ENCODE peak calls at places on chromosomes 5 and 9, in eight cellular contexts. One of them, this sample, is unnamed.

GRCh38 chr9:133889498-133890301 is 102.4 kb downstream of the VAV2 start:
- DNase-seq in ovary: no peak
- DNase-seq in OCI-LY7: no peak
- DNase-seq in CD4-positive, alpha-beta T cell: no peak
- DNase-seq in mucosa of descending colon: no peak
- DNase-seq in CD8-positive, alpha-beta T cell: no peak
- DNase-seq in tibial artery: no peak
- DNase-seq in heart left ventricle: no peak
- DNase-seq in this sample: no peak

GRCh38 chr5:68460147-68460760 is 244.7 kb downstream of the PIK3R1 start:
- DNase-seq in heart left ventricle: no peak
- DNase-seq in OCI-LY7: peak
- DNase-seq in tibial artery: no peak
- DNase-seq in ovary: no peak
- DNase-seq in CD8-positive, alpha-beta T cell: peak
- DNase-seq in CD4-positive, alpha-beta T cell: no peak
- DNase-seq in mucosa of descending colon: peak
- DNase-seq in this sample: peak

GRCh38 chr5:105230516-105230915 is 1667.9 kb upstream of the NUDT12 start:
- DNase-seq in heart left ventricle: no peak
- DNase-seq in mucosa of descending colon: no peak
- DNase-seq in CD8-positive, alpha-beta T cell: no peak
- DNase-seq in CD4-positive, alpha-beta T cell: no peak
- DNase-seq in OCI-LY7: no peak
- DNase-seq in ovary: no peak
- DNase-seq in tibial artery: no peak
- DNase-seq in this sample: no peak

GRCh38 chr9:114281421-114282103 is 41.3 kb upstream of the ORM1 start:
- DNase-seq in OCI-LY7: no peak
- DNase-seq in CD4-positive, alpha-beta T cell: no peak
- DNase-seq in ovary: peak
- DNase-seq in tibial artery: peak
- DNase-seq in heart left ventricle: peak
- DNase-seq in CD8-positive, alpha-beta T cell: no peak
- DNase-seq in mucosa of descending colon: no peak
- DNase-seq in this sample: peak

GRCh38 chr9:123338710-123339665 is 17.0 kb upstream of the CRB2 start:
- DNase-seq in CD4-positive, alpha-beta T cell: peak
- DNase-seq in heart left ventricle: no peak
- DNase-seq in ovary: no peak
- DNase-seq in mucosa of descending colon: peak
- DNase-seq in OCI-LY7: peak
- DNase-seq in tibial artery: no peak
- DNase-seq in CD8-positive, alpha-beta T cell: peak
- DNase-seq in this sample: no peak

GRCh38 chr9:99336005-99336404 is 113.9 kb downstream of the SEC61B start:
- DNase-seq in tibial artery: no peak
- DNase-seq in ovary: no peak
- DNase-seq in CD4-positive, alpha-beta T cell: no peak
- DNase-seq in mucosa of descending colon: no peak
- DNase-seq in heart left ventricle: no peak
- DNase-seq in OCI-LY7: no peak
- DNase-seq in CD8-positive, alpha-beta T cell: no peak
- DNase-seq in this sample: no peak

GRCh38 chr5:9927521-9927997 is 297.4 kb upstream of the TAS2R1 start:
- DNase-seq in tibial artery: no peak
- DNase-seq in heart left ventricle: no peak
- DNase-seq in CD4-positive, alpha-beta T cell: no peak
- DNase-seq in CD8-positive, alpha-beta T cell: no peak
- DNase-seq in ovary: no peak
- DNase-seq in OCI-LY7: no peak
- DNase-seq in mucosa of descending colon: no peak
- DNase-seq in this sample: no peak

GRCh38 chr9:77977210-77977611 is 54.4 kb downstream of the GNAQ start:
- DNase-seq in tibial artery: peak
- DNase-seq in heart left ventricle: peak
- DNase-seq in CD4-positive, alpha-beta T cell: peak
- DNase-seq in OCI-LY7: peak
- DNase-seq in ovary: peak
- DNase-seq in mucosa of descending colon: peak
- DNase-seq in CD8-positive, alpha-beta T cell: peak
- DNase-seq in this sample: peak

GRCh38 chr5:132224721-132225120 is 2.9 kb downstream of the P4HA2 start:
- DNase-seq in ovary: no peak
- DNase-seq in tibial artery: no peak
- DNase-seq in CD8-positive, alpha-beta T cell: no peak
- DNase-seq in OCI-LY7: no peak
- DNase-seq in heart left ventricle: no peak
- DNase-seq in CD4-positive, alpha-beta T cell: no peak
- DNase-seq in mucosa of descending colon: no peak
- DNase-seq in this sample: no peak

DNA sequence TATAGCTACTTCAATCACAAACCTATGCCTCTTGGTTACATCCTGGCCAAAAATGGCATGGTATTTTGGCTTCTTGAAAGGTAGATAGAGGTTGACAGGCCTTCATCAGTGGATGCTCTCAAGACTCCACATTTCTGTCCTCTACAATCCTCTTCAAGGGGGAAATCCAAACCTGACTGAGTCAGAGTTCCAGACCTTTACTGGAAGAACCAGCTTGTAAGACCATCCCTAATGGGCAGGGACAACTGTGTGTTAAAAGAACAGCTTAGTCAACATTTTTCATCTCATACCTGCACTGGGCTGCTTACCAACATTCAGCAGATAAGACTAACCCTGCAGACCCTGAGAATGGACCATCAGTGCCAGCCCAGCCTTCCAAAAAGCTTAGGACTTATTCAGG is 155.7 kb downstream of the CDK5RAP2 start:
- DNase-seq in OCI-LY7: no peak
- DNase-seq in CD4-positive, alpha-beta T cell: no peak
- DNase-seq in tibial artery: no peak
- DNase-seq in CD8-positive, alpha-beta T cell: no peak
- DNase-seq in mucosa of descending colon: no peak
- DNase-seq in ovary: no peak
- DNase-seq in heart left ventricle: no peak
- DNase-seq in this sample: no peak
- TF ChIP-seq CTCF in OCI-LY7: no peak
- TF ChIP-seq CTCF in CD4-positive, alpha-beta T cell: no peak
- TF ChIP-seq CTCF in tibial artery: no peak
- TF ChIP-seq CTCF in CD8-positive, alpha-beta T cell: no peak
- TF ChIP-seq CTCF in mucosa of descending colon: no peak
- TF ChIP-seq CTCF in ovary: no peak
- TF ChIP-seq CTCF in heart left ventricle: no peak
- TF ChIP-seq CTCF in this sample: no peak

DNA sequence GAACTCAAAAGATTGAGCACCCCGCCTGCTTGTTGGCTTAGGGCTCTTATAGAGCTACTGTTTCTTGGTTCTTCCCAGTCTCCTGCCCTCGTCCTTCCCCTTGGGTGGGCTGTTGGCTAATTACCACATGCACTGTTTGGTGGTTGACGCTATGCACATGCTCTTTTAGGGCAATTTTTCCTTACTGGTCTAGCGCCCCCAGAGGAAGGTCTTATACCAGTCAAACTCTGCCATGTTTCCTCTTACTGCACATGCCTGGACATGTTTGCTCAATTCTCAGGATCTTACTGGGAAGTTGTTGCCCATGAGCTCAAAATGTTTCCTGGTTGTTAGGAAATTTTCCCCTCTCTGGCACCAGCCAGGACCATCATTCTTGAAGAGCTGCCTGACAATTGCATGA is 101.9 kb downstream of the SLC28A3 start:
- DNase-seq in tibial artery: no peak
- DNase-seq in OCI-LY7: peak
- DNase-seq in CD4-positive, alpha-beta T cell: no peak
- DNase-seq in ovary: no peak
- DNase-seq in mucosa of descending colon: no peak
- DNase-seq in CD8-positive, alpha-beta T cell: no peak
- DNase-seq in heart left ventricle: no peak
- DNase-seq in this sample: no peak
- TF ChIP-seq CTCF in tibial artery: no peak
- TF ChIP-seq CTCF in OCI-LY7: peak
- TF ChIP-seq CTCF in CD4-positive, alpha-beta T cell: no peak
- TF ChIP-seq CTCF in ovary: no peak
- TF ChIP-seq CTCF in mucosa of descending colon: no peak
- TF ChIP-seq CTCF in CD8-positive, alpha-beta T cell: no peak
- TF ChIP-seq CTCF in heart left ventricle: no peak
- TF ChIP-seq CTCF in this sample: no peak

GRCh38 chr5:109585012-109585599 is 104.6 kb upstream of the MAN2A1 start:
- DNase-seq in CD4-positive, alpha-beta T cell: no peak
- DNase-seq in heart left ventricle: no peak
- DNase-seq in tibial artery: no peak
- DNase-seq in CD8-positive, alpha-beta T cell: no peak
- DNase-seq in mucosa of descending colon: no peak
- DNase-seq in ovary: no peak
- DNase-seq in OCI-LY7: no peak
- DNase-seq in this sample: no peak

GRCh38 chr5:109575506-109575905 is 114.2 kb upstream of the MAN2A1 start:
- DNase-seq in heart left ventricle: no peak
- DNase-seq in CD8-positive, alpha-beta T cell: no peak
- DNase-seq in OCI-LY7: no peak
- DNase-seq in tibial artery: no peak
- DNase-seq in ovary: no peak
- DNase-seq in mucosa of descending colon: no peak
- DNase-seq in CD4-positive, alpha-beta T cell: no peak
- DNase-seq in this sample: no peak

GRCh38 chr5:109580225-109580624 is 109.5 kb upstream of the MAN2A1 start:
- DNase-seq in OCI-LY7: no peak
- DNase-seq in ovary: no peak
- DNase-seq in CD8-positive, alpha-beta T cell: no peak
- DNase-seq in tibial artery: no peak
- DNase-seq in mucosa of descending colon: no peak
- DNase-seq in CD4-positive, alpha-beta T cell: no peak
- DNase-seq in heart left ventricle: no peak
- DNase-seq in this sample: no peak
- TF ChIP-seq CTCF in OCI-LY7: no peak
- TF ChIP-seq CTCF in ovary: no peak
- TF ChIP-seq CTCF in CD8-positive, alpha-beta T cell: no peak
- TF ChIP-seq CTCF in tibial artery: no peak
- TF ChIP-seq CTCF in mucosa of descending colon: no peak
- TF ChIP-seq CTCF in CD4-positive, alpha-beta T cell: no peak
- TF ChIP-seq CTCF in heart left ventricle: no peak
- TF ChIP-seq CTCF in this sample: no peak

DNA sequence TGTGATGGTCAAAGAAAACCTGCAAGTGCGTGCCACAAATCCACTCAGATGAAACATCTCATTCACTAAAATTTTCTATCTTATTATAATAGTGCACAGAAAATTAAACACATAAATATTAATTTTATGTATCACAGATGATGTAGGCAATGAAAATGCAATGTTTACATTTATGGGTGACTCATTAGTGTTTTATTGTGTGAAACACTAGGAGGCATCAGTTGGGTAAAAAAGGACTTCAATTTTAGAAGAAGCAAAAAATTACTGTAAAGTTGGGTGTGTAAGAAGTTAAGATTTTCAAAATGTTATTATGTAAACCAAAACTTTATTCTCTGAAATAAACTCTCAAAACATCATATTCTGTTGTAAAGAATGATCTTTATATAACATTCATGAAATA is 4.0 kb downstream of the MEF2C start:
- DNase-seq in CD8-positive, alpha-beta T cell: no peak
- DNase-seq in mucosa of descending colon: no peak
- DNase-seq in OCI-LY7: no peak
- DNase-seq in tibial artery: no peak
- DNase-seq in heart left ventricle: no peak
- DNase-seq in CD4-positive, alpha-beta T cell: no peak
- DNase-seq in ovary: no peak
- DNase-seq in this sample: no peak
- TF ChIP-seq CTCF in CD8-positive, alpha-beta T cell: no peak
- TF ChIP-seq CTCF in mucosa of descending colon: no peak
- TF ChIP-seq CTCF in OCI-LY7: peak
- TF ChIP-seq CTCF in tibial artery: no peak
- TF ChIP-seq CTCF in heart left ventricle: no peak
- TF ChIP-seq CTCF in CD4-positive, alpha-beta T cell: no peak
- TF ChIP-seq CTCF in ovary: no peak
- TF ChIP-seq CTCF in this sample: no peak

DNA sequence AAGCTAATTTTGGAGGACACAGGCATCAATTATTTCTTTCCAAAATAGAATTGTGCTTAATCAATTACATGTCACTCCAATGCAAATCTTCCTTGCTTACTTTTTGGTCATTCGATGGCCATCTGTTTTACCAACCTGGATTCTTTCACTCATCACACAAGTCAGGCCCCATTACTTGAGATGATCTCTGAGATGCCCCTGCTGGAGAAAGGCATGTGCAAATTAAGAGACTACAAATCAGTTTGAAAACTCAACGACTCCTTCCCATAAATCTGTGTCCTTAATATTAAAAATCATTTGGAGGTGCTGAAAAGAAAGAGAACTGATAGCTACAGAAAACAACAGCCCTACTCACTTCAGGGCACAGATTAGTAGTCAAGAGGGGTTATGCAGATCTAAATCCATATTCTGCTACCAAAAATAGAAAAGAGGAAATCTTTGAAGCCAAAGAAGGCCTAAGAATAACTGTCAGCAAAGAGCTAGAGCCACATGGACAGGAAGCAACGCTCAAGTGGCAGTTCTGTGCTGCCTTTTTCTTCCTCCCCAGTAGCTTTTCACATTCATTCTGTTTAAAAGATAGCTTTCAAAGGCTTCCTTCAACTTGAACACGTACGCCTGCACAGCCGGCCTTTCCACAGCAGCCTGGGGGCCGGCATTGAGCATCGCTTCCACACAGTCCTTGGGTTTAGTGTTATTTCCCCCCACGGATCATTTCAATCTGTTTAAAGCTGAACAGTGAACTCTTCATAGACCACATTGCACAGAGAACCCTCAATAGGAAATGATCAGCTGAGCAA is 79.3 kb upstream of the MAP3K1 start:
- DNase-seq in CD4-positive, alpha-beta T cell: peak
- DNase-seq in heart left ventricle: no peak
- DNase-seq in tibial artery: no peak
- DNase-seq in ovary: no peak
- DNase-seq in mucosa of descending colon: peak
- DNase-seq in CD8-positive, alpha-beta T cell: no peak
- DNase-seq in OCI-LY7: peak
- DNase-seq in this sample: no peak
- TF ChIP-seq CTCF in CD4-positive, alpha-beta T cell: no peak
- TF ChIP-seq CTCF in heart left ventricle: no peak
- TF ChIP-seq CTCF in tibial artery: no peak
- TF ChIP-seq CTCF in ovary: no peak
- TF ChIP-seq CTCF in mucosa of descending colon: no peak
- TF ChIP-seq CTCF in CD8-positive, alpha-beta T cell: no peak
- TF ChIP-seq CTCF in OCI-LY7: peak
- TF ChIP-seq CTCF in this sample: no peak